ENCODE peak calls at places on chromosome 2, in five cellular contexts. N is osteocyte, T is lower lobe of right lung, M is cardiac muscle cell, O is cardiac fibroblast. X is an unnamed sample.

GRCh38 chr2:57516740-57517340 is 529.8 kb upstream of the VRK2 start:
- DNase-seq in N (no peak), T (no peak), M (peak), O (peak), X (no peak)

GRCh38 chr2:72183466-72183865 is 35.8 kb upstream of the CYP26B1 start:
- DNase-seq in N (no peak), T (no peak), M (no peak), O (no peak), X (no peak)

GRCh38 chr2:28583899-28584553 is 88.2 kb downstream of the PLB1 start:
- DNase-seq in N (no peak), T (no peak), M (no peak), O (peak), X (peak)

GRCh38 chr2:65277791-65278449 is 50.3 kb downstream of the ACTR2 start:
- DNase-seq in N (peak), T (peak), M (peak), O (peak), X (no peak)

GRCh38 chr2:132615329-132616085 is 54.5 kb downstream of the LYPD1 start:
- DNase-seq in N (peak), T (no peak), M (no peak), O (no peak), X (no peak)

GRCh38 chr2:112636605-112637288 is 9.0 kb upstream of the SLC20A1 start:
- DNase-seq in N (no peak), T (no peak), M (no peak), O (no peak), X (no peak)

GRCh38 chr2:70024284-70024683 is 62.9 kb upstream of the ASPRV1 start:
- DNase-seq in N (no peak), T (no peak), M (no peak), O (no peak), X (no peak)

GRCh38 chr2:8378016-8378810 is 303.6 kb upstream of the ID2 start:
- DNase-seq in N (no peak), T (no peak), M (no peak), O (no peak), X (no peak)

GRCh38 chr2:33491685-33492084 is 15.2 kb downstream of the RASGRP3 start:
- DNase-seq in N (no peak), T (no peak), M (peak), O (no peak), X (no peak)

GRCh38 chr2:118224144-118224887 is 136.0 kb downstream of the INSIG2 start:
- DNase-seq in N (no peak), T (peak), M (peak), O (peak), X (no peak)

GRCh38 chr2:9594361-9595063 is 36.3 kb downstream of the YWHAQ start:
- DNase-seq in N (no peak), T (no peak), M (no peak), O (peak), X (no peak)

GRCh38 chr2:48600204-48600813 is 17.3 kb upstream of the GTF2A1L start:
- DNase-seq in N (no peak), T (no peak), M (peak), O (peak), X (no peak)

GRCh38 chr2:157620956-157621355 is 7.7 kb downstream of the ACVR1C start:
- DNase-seq in N (no peak), T (no peak), M (no peak), O (peak), X (no peak)

GRCh38 chr2:232876978-232877441 is 6.9 kb downstream of the SNORC start:
- DNase-seq in N (no peak), T (peak), M (no peak), O (no peak), X (no peak)

GRCh38 chr2:232874677-232875223 is 4.7 kb downstream of the SNORC start:
- DNase-seq in N (no peak), T (no peak), M (no peak), O (no peak), X (no peak)

GRCh38 chr2:232877940-232878511 is 8.0 kb downstream of the SNORC start:
- DNase-seq in N (no peak), T (peak), M (no peak), O (no peak), X (no peak)

GRCh38 chr2:232875256-232876070 is 5.4 kb downstream of the SNORC start:
- DNase-seq in N (no peak), T (no peak), M (peak), O (no peak), X (no peak)

GRCh38 chr2:232876071-232876977 is 6.3 kb downstream of the SNORC start:
- DNase-seq in N (no peak), T (no peak), M (peak), O (no peak), X (no peak)
- TF ChIP-seq CTCF in N (peak), T (no peak), M (no peak), O (no peak), X (no peak)

GRCh38 chr2:74142340-74142739 is 5.4 kb downstream of the BOLA3 start:
- DNase-seq in N (peak), T (no peak), M (no peak), O (no peak), X (no peak)
- TF ChIP-seq CTCF in N (peak), T (no peak), M (no peak), O (peak), X (no peak)

GRCh38 chr2:208820289-208820688 is 413.7 kb downstream of the PTH2R start:
- DNase-seq in N (no peak), T (no peak), M (peak), O (no peak), X (no peak)
- TF ChIP-seq CTCF in N (no peak), T (no peak), M (no peak), O (no peak), X (no peak)

DNA sequence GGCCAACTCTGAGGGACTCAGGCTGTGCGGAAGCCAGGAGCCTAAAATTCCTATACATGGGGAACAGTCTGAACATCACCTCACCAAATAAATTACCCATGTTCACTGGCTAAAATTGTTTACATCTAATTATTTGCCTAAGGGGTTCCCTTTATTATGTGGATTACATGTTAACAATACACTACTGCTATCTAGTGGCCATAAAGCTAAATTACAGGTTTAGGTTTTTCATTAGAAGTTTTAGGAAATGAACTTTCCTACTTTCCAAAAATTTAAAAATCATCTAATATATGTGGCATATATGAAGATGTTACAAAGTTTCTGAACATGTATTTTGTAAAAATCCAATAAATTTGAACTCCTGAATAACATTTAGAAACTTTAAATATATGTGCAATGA is 40.3 kb downstream of the PLA2R1 start:
- DNase-seq in N (no peak), T (no peak), M (no peak), O (peak), X (no peak)
- TF ChIP-seq CTCF in N (peak), T (peak), M (peak), O (peak), X (peak)

GRCh38 chr2:222319576-222320440 is 21.0 kb upstream of the PAX3 start:
- DNase-seq in N (no peak), T (no peak), M (peak), O (no peak), X (no peak)

GRCh38 chr2:222315443-222316121 is 16.8 kb upstream of the PAX3 start:
- DNase-seq in N (no peak), T (no peak), M (no peak), O (no peak), X (no peak)

GRCh38 chr2:222320441-222321395 is 21.9 kb upstream of the PAX3 start:
- DNase-seq in N (no peak), T (no peak), M (peak), O (no peak), X (no peak)

GRCh38 chr2:222318712-222319575 is 20.1 kb upstream of the PAX3 start:
- DNase-seq in N (no peak), T (no peak), M (peak), O (no peak), X (no peak)

GRCh38 chr2:222318026-222318711 is 19.4 kb upstream of the PAX3 start:
- DNase-seq in N (peak), T (no peak), M (peak), O (peak), X (no peak)
- TF ChIP-seq CTCF in N (peak), T (peak), M (peak), O (peak), X (peak)

X was measured in CD14-positive monocyte.